ENCODE peak calls at places on chromosomes 6 and 20, in four cellular contexts. One of them, this sample, is unnamed.

GRCh38 chr20:33733654-33734576 is 2.1 kb downstream of the ZNF341 start:
- DNase-seq in AG10803: peak; percentile 91
- DNase-seq in HFFc6: peak; percentile 76
- DNase-seq in endodermal cell: peak; percentile 66
- DNase-seq in this sample: no peak

GRCh38 chr6:158654960-158655485 is 5.2 kb downstream of the SYTL3 start:
- DNase-seq in AG10803: peak; percentile 95
- DNase-seq in HFFc6: peak; percentile 86
- DNase-seq in endodermal cell: peak; percentile 22
- DNase-seq in this sample: no peak

GRCh38 chr6:152265651-152266050 is 371.5 kb downstream of the SYNE1 start:
- DNase-seq in AG10803: no peak
- DNase-seq in HFFc6: no peak
- DNase-seq in endodermal cell: no peak
- DNase-seq in this sample: no peak

GRCh38 chr6:149441740-149442139 is 41.7 kb downstream of the SUMO4 start:
- DNase-seq in AG10803: no peak
- DNase-seq in HFFc6: no peak
- DNase-seq in endodermal cell: no peak
- DNase-seq in this sample: no peak

GRCh38 chr20:11686900-11687543 is 230.7 kb upstream of the BTBD3 start:
- DNase-seq in AG10803: peak; percentile 4
- DNase-seq in HFFc6: no peak
- DNase-seq in endodermal cell: peak; percentile 69
- DNase-seq in this sample: no peak

GRCh38 chr6:89330910-89331309 is 15.8 kb upstream of the GABRR2 start:
- DNase-seq in AG10803: no peak
- DNase-seq in HFFc6: no peak
- DNase-seq in endodermal cell: no peak
- DNase-seq in this sample: no peak

GRCh38 chr20:24962510-24962909 is 13.4 kb downstream of the CST7 start:
- DNase-seq in AG10803: no peak
- DNase-seq in HFFc6: no peak
- DNase-seq in endodermal cell: peak; percentile 24
- DNase-seq in this sample: no peak

GRCh38 chr20:24610341-24611115 is 141.1 kb downstream of the SYNDIG1 start:
- DNase-seq in AG10803: peak; percentile 29
- DNase-seq in HFFc6: no peak
- DNase-seq in endodermal cell: peak; percentile 85
- DNase-seq in this sample: no peak

GRCh38 chr6:54060286-54060685 is 51.0 kb upstream of the MLIP start:
- DNase-seq in AG10803: peak; percentile 59
- DNase-seq in HFFc6: no peak
- DNase-seq in endodermal cell: no peak
- DNase-seq in this sample: no peak

GRCh38 chr6:143457563-143458359 is 7.2 kb downstream of the PEX3 start:
- DNase-seq in AG10803: peak; percentile 15
- DNase-seq in HFFc6: no peak
- DNase-seq in endodermal cell: no peak
- DNase-seq in this sample: peak; percentile 55

GRCh38 chr6:78868124-78868523 is 773 bp downstream of the IRAK1BP1 start:
- DNase-seq in AG10803: peak; percentile 1
- DNase-seq in HFFc6: no peak
- DNase-seq in endodermal cell: no peak
- DNase-seq in this sample: no peak

GRCh38 chr6:160431231-160431630 is 83.1 kb downstream of the SLC22A3 start:
- DNase-seq in AG10803: peak; percentile 95
- DNase-seq in HFFc6: peak; percentile 70
- DNase-seq in endodermal cell: no peak
- DNase-seq in this sample: no peak

GRCh38 chr20:40993794-40994540 is 34.7 kb upstream of the TOP1 start:
- DNase-seq in AG10803: peak; percentile 35
- DNase-seq in HFFc6: no peak
- DNase-seq in endodermal cell: no peak
- DNase-seq in this sample: no peak

GRCh38 chr20:31837896-31838397 is 7.5 kb downstream of the FOXS1 start:
- DNase-seq in AG10803: peak; percentile 65
- DNase-seq in HFFc6: peak; percentile 71
- DNase-seq in endodermal cell: no peak
- DNase-seq in this sample: no peak

GRCh38 chr6:54718541-54719023 is 128.0 kb upstream of the FAM83B start:
- DNase-seq in AG10803: no peak
- DNase-seq in HFFc6: no peak
- DNase-seq in endodermal cell: no peak
- DNase-seq in this sample: no peak

GRCh38 chr6:169864148-169865030 is 113.0 kb downstream of the ERMARD start:
- DNase-seq in AG10803: no peak
- DNase-seq in HFFc6: no peak
- DNase-seq in endodermal cell: peak; percentile 34
- DNase-seq in this sample: peak; percentile 23

GRCh38 chr6:4370066-4370465 is 234.7 kb upstream of the ECI2 start:
- DNase-seq in AG10803: peak; percentile 90
- DNase-seq in HFFc6: peak; percentile 92
- DNase-seq in endodermal cell: peak; percentile 20
- DNase-seq in this sample: no peak

GRCh38 chr6:34146801-34147592 is 1.1 kb upstream of the GRM4 start:
- DNase-seq in AG10803: peak; percentile 58
- DNase-seq in HFFc6: peak; percentile 76
- DNase-seq in endodermal cell: peak; percentile 37
- DNase-seq in this sample: peak; percentile 14

GRCh38 chr6:33742092-33742491 is 4.6 kb downstream of the IP6K3 start:
- DNase-seq in AG10803: no peak
- DNase-seq in HFFc6: no peak
- DNase-seq in endodermal cell: no peak
- DNase-seq in this sample: no peak

GRCh38 chr6:27972750-27973149 is 15.7 kb downstream of the OR2B6 start:
- DNase-seq in AG10803: no peak
- DNase-seq in HFFc6: no peak
- DNase-seq in endodermal cell: no peak
- DNase-seq in this sample: no peak

GRCh38 chr20:58852559-58853271 is at the start of gene GNAS:
- DNase-seq in AG10803: peak; percentile 49
- DNase-seq in HFFc6: peak; percentile 26
- DNase-seq in endodermal cell: peak; percentile 94
- DNase-seq in this sample: no peak

GRCh38 chr6:134145786-134146185 is 93.4 kb upstream of the SLC2A12 start:
- DNase-seq in AG10803: no peak
- DNase-seq in HFFc6: peak; percentile 76
- DNase-seq in endodermal cell: no peak
- DNase-seq in this sample: no peak

GRCh38 chr6:25405442-25405841 is 126.3 kb downstream of the CARMIL1 start:
- DNase-seq in AG10803: no peak
- DNase-seq in HFFc6: no peak
- DNase-seq in endodermal cell: no peak
- DNase-seq in this sample: no peak

GRCh38 chr6:106082735-106083398 is 3.3 kb upstream of the PRDM1 start:
- DNase-seq in AG10803: peak; percentile 80
- DNase-seq in HFFc6: peak; percentile 83
- DNase-seq in endodermal cell: no peak
- DNase-seq in this sample: no peak

GRCh38 chr6:169157474-169158181 is 96.0 kb downstream of the THBS2 start:
- DNase-seq in AG10803: no peak
- DNase-seq in HFFc6: no peak
- DNase-seq in endodermal cell: peak; percentile 31
- DNase-seq in this sample: no peak

GRCh38 chr6:95503568-95503967 is 73.8 kb upstream of the MANEA start:
- DNase-seq in AG10803: no peak
- DNase-seq in HFFc6: no peak
- DNase-seq in endodermal cell: no peak
- DNase-seq in this sample: no peak

GRCh38 chr6:74114428-74114827 is 418.4 kb downstream of the CD109 start:
- DNase-seq in AG10803: no peak
- DNase-seq in HFFc6: no peak
- DNase-seq in endodermal cell: no peak
- DNase-seq in this sample: no peak

GRCh38 chr20:37290158-37290810 is 829 bp downstream of the MANBAL start:
- DNase-seq in AG10803: no peak
- DNase-seq in HFFc6: no peak
- DNase-seq in endodermal cell: no peak
- DNase-seq in this sample: no peak

GRCh38 chr6:152916035-152916434 is 66.8 kb downstream of the FBXO5 start:
- DNase-seq in AG10803: no peak
- DNase-seq in HFFc6: no peak
- DNase-seq in endodermal cell: no peak
- DNase-seq in this sample: no peak

GRCh38 chr6:27114792-27115191 is 132.7 kb upstream of the PRSS16 start:
- DNase-seq in AG10803: no peak
- DNase-seq in HFFc6: no peak
- DNase-seq in endodermal cell: no peak
- DNase-seq in this sample: no peak

GRCh38 chr20:58219342-58219700 is 9.1 kb downstream of the ANKRD60 start:
- DNase-seq in AG10803: peak; percentile 88
- DNase-seq in HFFc6: peak; percentile 68
- DNase-seq in endodermal cell: no peak
- DNase-seq in this sample: no peak

GRCh38 chr20:59022754-59023153 is 3.5 kb downstream of the TUBB1 start:
- DNase-seq in AG10803: no peak
- DNase-seq in HFFc6: no peak
- DNase-seq in endodermal cell: no peak
- DNase-seq in this sample: no peak

GRCh38 chr6:96980142-96980541 is 55.6 kb downstream of the KLHL32 start:
- DNase-seq in AG10803: no peak
- DNase-seq in HFFc6: no peak
- DNase-seq in endodermal cell: no peak
- DNase-seq in this sample: no peak

GRCh38 chr20:23920936-23921335 is 41.4 kb upstream of the CST5 start:
- DNase-seq in AG10803: no peak
- DNase-seq in HFFc6: no peak
- DNase-seq in endodermal cell: no peak
- DNase-seq in this sample: no peak

DNA sequence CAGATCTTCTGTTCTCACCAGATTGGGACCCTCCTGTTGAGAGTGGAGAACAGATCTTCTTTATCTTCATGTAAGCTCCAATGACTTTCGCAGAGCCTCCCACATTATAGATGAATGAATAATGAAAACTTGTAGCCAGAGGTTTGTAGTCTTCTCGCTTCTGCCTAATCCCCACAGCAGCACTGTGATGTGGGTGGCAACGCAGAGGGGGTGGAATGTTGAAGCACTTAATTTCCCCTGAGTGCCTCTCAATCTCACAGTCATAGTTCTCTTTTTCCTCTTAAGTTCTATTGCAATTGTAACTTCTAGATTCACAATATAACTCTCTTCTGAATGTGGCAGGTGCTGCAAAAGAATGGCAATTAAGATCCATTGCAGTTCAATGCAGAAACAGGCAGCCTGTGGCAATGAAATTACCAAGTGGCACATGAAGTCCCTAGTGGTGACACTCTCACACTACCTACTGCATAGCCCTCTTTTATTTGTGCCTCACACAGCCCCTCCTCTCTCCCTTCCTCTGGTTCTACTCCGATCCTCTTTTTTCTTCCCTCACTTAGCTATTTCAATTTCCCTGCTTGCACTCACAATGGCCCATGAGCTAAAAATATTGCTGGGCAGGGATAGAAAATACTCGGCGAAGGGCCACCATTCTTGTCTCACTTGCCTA is 281.9 kb downstream of the UBE3D start:
- DNase-seq in AG10803: no peak
- DNase-seq in HFFc6: no peak
- DNase-seq in endodermal cell: peak; percentile 61
- DNase-seq in this sample: peak; percentile 0
- TF ChIP-seq CTCF in AG10803: peak; percentile 20
- TF ChIP-seq CTCF in HFFc6: peak; percentile 46
- TF ChIP-seq CTCF in endodermal cell: peak; percentile 84
- TF ChIP-seq CTCF in this sample: peak; percentile 51

DNA sequence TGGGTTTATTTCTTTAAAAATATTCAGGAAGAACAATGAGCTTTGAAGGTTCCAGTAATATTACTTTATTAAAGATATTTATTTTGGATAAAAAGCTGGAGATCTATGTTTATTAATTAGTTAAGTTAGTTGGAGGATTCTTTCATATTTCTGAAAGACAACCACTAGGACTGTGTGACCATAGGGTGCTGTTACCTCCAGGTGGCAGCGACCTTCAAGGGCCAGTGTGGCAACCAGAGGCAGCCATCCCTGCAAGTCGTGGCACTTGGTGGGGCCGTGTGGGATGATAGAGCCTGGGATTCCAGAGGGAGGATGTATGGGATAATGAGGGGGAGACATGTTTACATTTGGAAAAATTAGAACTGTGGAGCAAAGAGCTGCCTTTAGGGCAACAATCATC is 95.5 kb upstream of the SCP2D1 start:
- DNase-seq in AG10803: no peak
- DNase-seq in HFFc6: no peak
- DNase-seq in endodermal cell: no peak
- DNase-seq in this sample: no peak
- TF ChIP-seq CTCF in AG10803: no peak
- TF ChIP-seq CTCF in HFFc6: peak; percentile 22
- TF ChIP-seq CTCF in endodermal cell: peak; percentile 61
- TF ChIP-seq CTCF in this sample: peak; percentile 33

GRCh38 chr6:166744654-166745134 is 117.6 kb upstream of the RPS6KA2 start:
- DNase-seq in AG10803: no peak
- DNase-seq in HFFc6: no peak
- DNase-seq in endodermal cell: peak; percentile 71
- DNase-seq in this sample: no peak

GRCh38 chr6:166747644-166748595 is 120.9 kb upstream of the RPS6KA2 start:
- DNase-seq in AG10803: no peak
- DNase-seq in HFFc6: no peak
- DNase-seq in endodermal cell: no peak
- DNase-seq in this sample: no peak

GRCh38 chr6:166743415-166743814 is 116.4 kb upstream of the RPS6KA2 start:
- DNase-seq in AG10803: no peak
- DNase-seq in HFFc6: no peak
- DNase-seq in endodermal cell: peak; percentile 27
- DNase-seq in this sample: no peak

GRCh38 chr6:166743925-166744653 is 117.0 kb upstream of the RPS6KA2 start:
- DNase-seq in AG10803: no peak
- DNase-seq in HFFc6: no peak
- DNase-seq in endodermal cell: peak; percentile 45
- DNase-seq in this sample: no peak

GRCh38 chr6:166745801-166746668 is 119.0 kb upstream of the RPS6KA2 start:
- DNase-seq in AG10803: no peak
- DNase-seq in HFFc6: no peak
- DNase-seq in endodermal cell: no peak
- DNase-seq in this sample: no peak
- TF ChIP-seq CTCF in AG10803: no peak
- TF ChIP-seq CTCF in HFFc6: no peak
- TF ChIP-seq CTCF in endodermal cell: peak; percentile 50
- TF ChIP-seq CTCF in this sample: no peak

GRCh38 chr6:138803914-138804313 is 8.0 kb downstream of the ECT2L start:
- DNase-seq in AG10803: peak; percentile 52
- DNase-seq in HFFc6: no peak
- DNase-seq in endodermal cell: no peak
- DNase-seq in this sample: no peak

GRCh38 chr6:138804986-138805385 is 9.1 kb downstream of the ECT2L start:
- DNase-seq in AG10803: peak; percentile 19
- DNase-seq in HFFc6: no peak
- DNase-seq in endodermal cell: no peak
- DNase-seq in this sample: no peak

GRCh38 chr6:138798028-138798427 is 2.1 kb downstream of the ECT2L start:
- DNase-seq in AG10803: no peak
- DNase-seq in HFFc6: no peak
- DNase-seq in endodermal cell: no peak
- DNase-seq in this sample: no peak

GRCh38 chr6:138795809-138796469 is at the start of gene ECT2L:
- DNase-seq in AG10803: peak; percentile 43
- DNase-seq in HFFc6: no peak
- DNase-seq in endodermal cell: peak; percentile 95
- DNase-seq in this sample: no peak

GRCh38 chr6:138800377-138801150 is 4.7 kb downstream of the ECT2L start:
- DNase-seq in AG10803: no peak
- DNase-seq in HFFc6: no peak
- DNase-seq in endodermal cell: peak; percentile 78
- DNase-seq in this sample: no peak
- TF ChIP-seq CTCF in AG10803: no peak
- TF ChIP-seq CTCF in HFFc6: no peak
- TF ChIP-seq CTCF in endodermal cell: peak; percentile 67
- TF ChIP-seq CTCF in this sample: no peak

This sample was measured in LNCaP clone FGC.